ENCODE peak calls at places on chromosomes 16 and 17, in five cellular contexts. A is mesendoderm, V is IMR-90, D is trophoblast cell, B is H9. J is an unnamed sample.

GRCh38 chr17:76071497-76072148 is 694 bp downstream of the SRP68 start:
- DNase-seq in A (no peak), V (no peak), D (no peak), B (no peak), J (no peak)

GRCh38 chr16:55663770-55664677 is 8.2 kb downstream of the SLC6A2 start:
- DNase-seq in A (peak), V (no peak), D (peak), B (no peak), J (no peak)

GRCh38 chr17:29007456-29008455 is 1.9 kb upstream of the SEZ6 start:
- DNase-seq in A (peak), V (peak), D (peak), B (no peak), J (no peak)

GRCh38 chr17:17551361-17551760 is 40.1 kb downstream of the PEMT start:
- DNase-seq in A (peak), V (no peak), D (no peak), B (no peak), J (peak)

GRCh38 chr17:18070861-18071340 is 16.8 kb upstream of the DRG2 start:
- DNase-seq in A (peak), V (peak), D (no peak), B (peak), J (no peak)

GRCh38 chr16:29926675-29927522 is 873 bp upstream of the KCTD13 start:
- DNase-seq in A (no peak), V (peak), D (no peak), B (no peak), J (no peak)

GRCh38 chr16:57255686-57256415 is 10.8 kb downstream of the ARL2BP start:
- DNase-seq in A (no peak), V (no peak), D (no peak), B (no peak), J (no peak)

GRCh38 chr16:86941731-86942468 is 363.6 kb downstream of the FOXL1 start:
- DNase-seq in A (no peak), V (no peak), D (no peak), B (no peak), J (no peak)

GRCh38 chr16:11251525-11252481 is 4.2 kb downstream of the SOCS1 start:
- DNase-seq in A (no peak), V (peak), D (no peak), B (no peak), J (no peak)

GRCh38 chr17:1055751-1056645 is 59.1 kb downstream of the TIMM22 start:
- DNase-seq in A (peak), V (peak), D (peak), B (peak), J (peak)

GRCh38 chr16:63426275-63426870 is 1390.1 kb upstream of the CDH8 start:
- DNase-seq in A (no peak), V (no peak), D (no peak), B (no peak), J (no peak)

GRCh38 chr17:10126554-10127493 is 71.6 kb downstream of the GAS7 start:
- DNase-seq in A (peak), V (peak), D (peak), B (no peak), J (no peak)

GRCh38 chr16:391885-392335 is 5.1 kb upstream of the NME4 start:
- DNase-seq in A (peak), V (peak), D (peak), B (peak), J (no peak)

GRCh38 chr17:42536372-42537155 is 523 bp downstream of the NAGLU start:
- DNase-seq in A (peak), V (peak), D (peak), B (peak), J (no peak)

GRCh38 chr17:67431210-67432015 is 54.3 kb downstream of the PITPNC1 start:
- DNase-seq in A (peak), V (peak), D (peak), B (no peak), J (no peak)

GRCh38 chr17:21353326-21354010 is 22.7 kb upstream of the KCNJ12 start:
- DNase-seq in A (no peak), V (no peak), D (peak), B (no peak), J (no peak)
- H3K4ac ChIP-seq in A (no peak), V (no peak), D (no peak), B (no peak), J (peak)

GRCh38 chr17:70314506-70314905 is 145.2 kb downstream of the KCNJ2 start:
- DNase-seq in A (no peak), V (no peak), D (no peak), B (no peak), J (no peak)
- H2AK5ac ChIP-seq in A (no peak), V (peak), D (no peak), B (no peak), J (no peak)

GRCh38 chr17:57902800-57903759 is 52.1 kb downstream of the CUEDC1 start:
- DNase-seq in A (no peak), V (peak), D (peak), B (no peak), J (no peak)

GRCh38 chr17:57902117-57902799 is 52.4 kb upstream of the MRPS23 start:
- DNase-seq in A (no peak), V (no peak), D (no peak), B (no peak), J (no peak)

GRCh38 chr17:57905875-57906455 is 49.2 kb downstream of the CUEDC1 start:
- DNase-seq in A (no peak), V (no peak), D (no peak), B (no peak), J (no peak)

GRCh38 chr17:57900991-57901743 is 51.3 kb upstream of the MRPS23 start:
- DNase-seq in A (no peak), V (no peak), D (no peak), B (no peak), J (no peak)

GRCh38 chr17:57903961-57904360 is 51.3 kb downstream of the CUEDC1 start:
- DNase-seq in A (no peak), V (no peak), D (no peak), B (no peak), J (no peak)
- H3K4ac ChIP-seq in A (no peak), V (peak), D (no peak), B (no peak), J (no peak)

GRCh38 chr16:25141648-25142047 is 30.1 kb downstream of the LCMT1 start:
- DNase-seq in A (no peak), V (no peak), D (no peak), B (no peak), J (no peak)
- H2AK5ac ChIP-seq in A (no peak), V (no peak), D (no peak), B (no peak), J (no peak)

DNA sequence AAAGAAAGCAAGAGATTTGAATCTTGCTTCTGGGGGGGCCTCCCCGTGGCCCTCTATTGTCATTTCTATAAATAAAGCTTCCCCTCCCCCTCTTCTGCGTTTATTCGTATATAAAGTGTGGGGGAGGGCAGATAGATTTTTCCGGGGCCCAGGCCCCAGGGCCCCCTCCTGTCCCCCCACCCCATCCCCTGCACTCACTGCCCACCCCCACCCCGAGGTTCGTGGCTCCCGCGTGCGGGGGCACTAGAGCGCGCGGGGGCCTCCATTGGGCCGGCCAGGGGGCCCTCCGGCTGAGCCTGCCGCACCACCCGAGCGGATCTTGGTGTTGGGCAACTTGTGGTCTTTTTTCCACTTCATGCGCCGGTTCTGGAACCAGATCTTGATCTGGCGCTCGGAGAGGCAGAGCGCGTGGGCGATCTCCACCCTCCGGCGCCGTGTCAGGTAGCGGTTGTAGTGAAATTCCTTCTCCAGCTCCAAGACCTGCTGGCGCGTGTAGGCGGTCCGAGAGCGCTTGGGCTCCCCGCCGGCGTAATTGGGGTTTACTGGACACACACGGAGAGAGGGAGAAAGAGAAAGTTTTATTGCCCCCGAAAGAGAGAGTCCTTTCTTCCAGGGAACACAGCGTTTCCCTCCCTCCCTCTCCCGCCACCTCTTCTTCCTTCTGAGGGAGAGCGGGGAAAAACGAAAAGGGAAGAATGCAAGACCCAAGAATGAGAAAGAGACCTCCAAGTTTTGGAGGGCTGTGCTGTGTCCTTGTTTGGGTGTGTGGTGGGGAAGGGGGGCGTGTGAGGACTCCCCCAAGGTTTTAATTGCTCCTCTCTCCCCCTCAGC is 1.5 kb downstream of the HOXB4 start:
- DNase-seq in A (no peak), V (peak), D (peak), B (no peak), J (no peak)
- H3K4ac ChIP-seq in A (no peak), V (peak), D (peak), B (no peak), J (no peak)

GRCh38 chr17:79655672-79656290 is 44.9 kb upstream of the RBFOX3 start:
- DNase-seq in A (no peak), V (no peak), D (no peak), B (peak), J (no peak)
- H2AK5ac ChIP-seq in A (no peak), V (no peak), D (no peak), B (no peak), J (no peak)

J was measured in neuronal stem cell.